ENCODE peak calls at places on chromosomes 12 and 14, in ten cellular contexts. One of them, this sample, is unnamed.

GRCh38 chr12:80442426-80443222 is 1.4 kb upstream of the PTPRQ start:
- DNase-seq in GM12892: no peak
- DNase-seq in left colon: no peak
- DNase-seq in EL: no peak
- DNase-seq in thoracic aorta: no peak
- DNase-seq in T-cell: no peak
- DNase-seq in fibroblast of pulmonary artery: peak; percentile 74
- DNase-seq in A172: peak; percentile 27
- DNase-seq in stimulated activated naive CD8-positive, alpha-beta T cell treated with anti-CD3 and anti-CD28 coated beads, Interleukin-15, amount 100 ng/mL, for 72 hours: no peak
- DNase-seq in right cardiac atrium: no peak
- DNase-seq in this sample: peak; percentile 70

GRCh38 chr12:130333341-130333740 is 4.3 kb upstream of the PIWIL1 start:
- DNase-seq in GM12892: no peak
- DNase-seq in left colon: no peak
- DNase-seq in EL: no peak
- DNase-seq in thoracic aorta: no peak
- DNase-seq in T-cell: no peak
- DNase-seq in fibroblast of pulmonary artery: no peak
- DNase-seq in A172: no peak
- DNase-seq in stimulated activated naive CD8-positive, alpha-beta T cell treated with anti-CD3 and anti-CD28 coated beads, Interleukin-15, amount 100 ng/mL, for 72 hours: no peak
- DNase-seq in right cardiac atrium: no peak
- DNase-seq in this sample: no peak

GRCh38 chr14:55107766-55108554 is 21.1 kb upstream of the LGALS3 start:
- DNase-seq in GM12892: no peak
- DNase-seq in left colon: peak; percentile 84
- DNase-seq in EL: peak; percentile 97
- DNase-seq in thoracic aorta: peak; percentile 60
- DNase-seq in T-cell: no peak
- DNase-seq in fibroblast of pulmonary artery: peak; percentile 99
- DNase-seq in A172: peak; percentile 78
- DNase-seq in stimulated activated naive CD8-positive, alpha-beta T cell treated with anti-CD3 and anti-CD28 coated beads, Interleukin-15, amount 100 ng/mL, for 72 hours: peak; percentile 28
- DNase-seq in right cardiac atrium: peak; percentile 96
- DNase-seq in this sample: peak; percentile 93

GRCh38 chr12:65093571-65093970 is 27.5 kb downstream of the WIF1 start:
- DNase-seq in GM12892: no peak
- DNase-seq in left colon: no peak
- DNase-seq in EL: no peak
- DNase-seq in thoracic aorta: no peak
- DNase-seq in T-cell: no peak
- DNase-seq in fibroblast of pulmonary artery: no peak
- DNase-seq in A172: no peak
- DNase-seq in stimulated activated naive CD8-positive, alpha-beta T cell treated with anti-CD3 and anti-CD28 coated beads, Interleukin-15, amount 100 ng/mL, for 72 hours: no peak
- DNase-seq in right cardiac atrium: no peak
- DNase-seq in this sample: no peak

GRCh38 chr14:69056389-69056788 is 77.3 kb upstream of the ACTN1 start:
- DNase-seq in GM12892: no peak
- DNase-seq in left colon: no peak
- DNase-seq in EL: no peak
- DNase-seq in thoracic aorta: no peak
- DNase-seq in T-cell: no peak
- DNase-seq in fibroblast of pulmonary artery: no peak
- DNase-seq in A172: no peak
- DNase-seq in stimulated activated naive CD8-positive, alpha-beta T cell treated with anti-CD3 and anti-CD28 coated beads, Interleukin-15, amount 100 ng/mL, for 72 hours: peak; percentile 58
- DNase-seq in right cardiac atrium: no peak
- DNase-seq in this sample: peak; percentile 56

GRCh38 chr14:77542349-77543239 is 44.0 kb upstream of the ISM2 start:
- DNase-seq in GM12892: no peak
- DNase-seq in left colon: no peak
- DNase-seq in EL: no peak
- DNase-seq in thoracic aorta: no peak
- DNase-seq in T-cell: no peak
- DNase-seq in fibroblast of pulmonary artery: peak; percentile 51
- DNase-seq in A172: no peak
- DNase-seq in stimulated activated naive CD8-positive, alpha-beta T cell treated with anti-CD3 and anti-CD28 coated beads, Interleukin-15, amount 100 ng/mL, for 72 hours: no peak
- DNase-seq in right cardiac atrium: no peak
- DNase-seq in this sample: peak; percentile 67

GRCh38 chr12:1553546-1553945 is 40.8 kb downstream of the FBXL14 start:
- DNase-seq in GM12892: no peak
- DNase-seq in left colon: no peak
- DNase-seq in EL: no peak
- DNase-seq in thoracic aorta: no peak
- DNase-seq in T-cell: no peak
- DNase-seq in fibroblast of pulmonary artery: no peak
- DNase-seq in A172: no peak
- DNase-seq in stimulated activated naive CD8-positive, alpha-beta T cell treated with anti-CD3 and anti-CD28 coated beads, Interleukin-15, amount 100 ng/mL, for 72 hours: no peak
- DNase-seq in right cardiac atrium: no peak
- DNase-seq in this sample: no peak

GRCh38 chr14:67573268-67574010 is 26.6 kb downstream of the PIGH start:
- DNase-seq in GM12892: no peak
- DNase-seq in left colon: no peak
- DNase-seq in EL: no peak
- DNase-seq in thoracic aorta: no peak
- DNase-seq in T-cell: no peak
- DNase-seq in fibroblast of pulmonary artery: no peak
- DNase-seq in A172: no peak
- DNase-seq in stimulated activated naive CD8-positive, alpha-beta T cell treated with anti-CD3 and anti-CD28 coated beads, Interleukin-15, amount 100 ng/mL, for 72 hours: no peak
- DNase-seq in right cardiac atrium: no peak
- DNase-seq in this sample: no peak

GRCh38 chr12:79016181-79016580 is 151.6 kb downstream of the SYT1 start:
- DNase-seq in GM12892: no peak
- DNase-seq in left colon: no peak
- DNase-seq in EL: no peak
- DNase-seq in thoracic aorta: no peak
- DNase-seq in T-cell: no peak
- DNase-seq in fibroblast of pulmonary artery: no peak
- DNase-seq in A172: no peak
- DNase-seq in stimulated activated naive CD8-positive, alpha-beta T cell treated with anti-CD3 and anti-CD28 coated beads, Interleukin-15, amount 100 ng/mL, for 72 hours: no peak
- DNase-seq in right cardiac atrium: no peak
- DNase-seq in this sample: no peak

GRCh38 chr14:22630486-22630885 is 13.7 kb downstream of the OR6J1 start:
- DNase-seq in GM12892: no peak
- DNase-seq in left colon: no peak
- DNase-seq in EL: no peak
- DNase-seq in thoracic aorta: no peak
- DNase-seq in T-cell: no peak
- DNase-seq in fibroblast of pulmonary artery: peak; percentile 86
- DNase-seq in A172: no peak
- DNase-seq in stimulated activated naive CD8-positive, alpha-beta T cell treated with anti-CD3 and anti-CD28 coated beads, Interleukin-15, amount 100 ng/mL, for 72 hours: no peak
- DNase-seq in right cardiac atrium: no peak
- DNase-seq in this sample: peak; percentile 87

GRCh38 chr14:96056509-96057422 is 17.6 kb downstream of the C14orf132 start:
- DNase-seq in GM12892: no peak
- DNase-seq in left colon: no peak
- DNase-seq in EL: no peak
- DNase-seq in thoracic aorta: no peak
- DNase-seq in T-cell: no peak
- DNase-seq in fibroblast of pulmonary artery: no peak
- DNase-seq in A172: no peak
- DNase-seq in stimulated activated naive CD8-positive, alpha-beta T cell treated with anti-CD3 and anti-CD28 coated beads, Interleukin-15, amount 100 ng/mL, for 72 hours: no peak
- DNase-seq in right cardiac atrium: no peak
- DNase-seq in this sample: no peak

GRCh38 chr12:89084751-89085150 is 267.6 kb downstream of the DUSP6 start:
- DNase-seq in GM12892: no peak
- DNase-seq in left colon: no peak
- DNase-seq in EL: no peak
- DNase-seq in thoracic aorta: no peak
- DNase-seq in T-cell: no peak
- DNase-seq in fibroblast of pulmonary artery: peak; percentile 83
- DNase-seq in A172: no peak
- DNase-seq in stimulated activated naive CD8-positive, alpha-beta T cell treated with anti-CD3 and anti-CD28 coated beads, Interleukin-15, amount 100 ng/mL, for 72 hours: no peak
- DNase-seq in right cardiac atrium: no peak
- DNase-seq in this sample: no peak

GRCh38 chr14:100062602-100063001 is 2.6 kb upstream of the EVL start:
- DNase-seq in GM12892: no peak
- DNase-seq in left colon: no peak
- DNase-seq in EL: no peak
- DNase-seq in thoracic aorta: no peak
- DNase-seq in T-cell: no peak
- DNase-seq in fibroblast of pulmonary artery: no peak
- DNase-seq in A172: no peak
- DNase-seq in stimulated activated naive CD8-positive, alpha-beta T cell treated with anti-CD3 and anti-CD28 coated beads, Interleukin-15, amount 100 ng/mL, for 72 hours: peak; percentile 42
- DNase-seq in right cardiac atrium: no peak
- DNase-seq in this sample: no peak

This sample was measured in astrocyte of the hippocampus.